ENCODE peak calls at places on chromosomes 11 and 22, in six cellular contexts. One of them, this sample, is unnamed.

GRCh38 chr11:6258141-6258540 is 1.5 kb upstream of the CCKBR start:
- DNase-seq in CD8-positive, alpha-beta T cell: no peak
- DNase-seq in heart left ventricle: no peak
- DNase-seq in left ventricle myocardium inferior: no peak
- DNase-seq in A549: no peak
- DNase-seq in tibial nerve: no peak
- DNase-seq in this sample: no peak

GRCh38 chr11:112871909-112872511 is 89.2 kb upstream of the NCAM1 start:
- DNase-seq in CD8-positive, alpha-beta T cell: no peak
- DNase-seq in heart left ventricle: no peak
- DNase-seq in left ventricle myocardium inferior: no peak
- DNase-seq in A549: no peak
- DNase-seq in tibial nerve: no peak
- DNase-seq in this sample: peak; percentile 10

GRCh38 chr22:46122511-46122971 is 27.8 kb upstream of the PPARA start:
- DNase-seq in CD8-positive, alpha-beta T cell: peak; percentile 39
- DNase-seq in heart left ventricle: peak; percentile 72
- DNase-seq in left ventricle myocardium inferior: peak; percentile 75
- DNase-seq in A549: no peak
- DNase-seq in tibial nerve: peak; percentile 79
- DNase-seq in this sample: peak; percentile 76

GRCh38 chr11:125261471-125262087 is 97.0 kb downstream of the PKNOX2 start:
- DNase-seq in CD8-positive, alpha-beta T cell: no peak
- DNase-seq in heart left ventricle: no peak
- DNase-seq in left ventricle myocardium inferior: no peak
- DNase-seq in A549: no peak
- DNase-seq in tibial nerve: no peak
- DNase-seq in this sample: no peak

GRCh38 chr11:120931057-120931779 is 92.7 kb upstream of the TBCEL start:
- DNase-seq in CD8-positive, alpha-beta T cell: no peak
- DNase-seq in heart left ventricle: no peak
- DNase-seq in left ventricle myocardium inferior: no peak
- DNase-seq in A549: peak; percentile 6
- DNase-seq in tibial nerve: no peak
- DNase-seq in this sample: no peak

GRCh38 chr11:86449993-86450629 is 75.4 kb downstream of the CCDC81 start:
- DNase-seq in CD8-positive, alpha-beta T cell: no peak
- DNase-seq in heart left ventricle: no peak
- DNase-seq in left ventricle myocardium inferior: no peak
- DNase-seq in A549: no peak
- DNase-seq in tibial nerve: no peak
- DNase-seq in this sample: no peak

GRCh38 chr11:8097062-8097814 is 16.2 kb downstream of the TUB start:
- DNase-seq in CD8-positive, alpha-beta T cell: no peak
- DNase-seq in heart left ventricle: peak; percentile 3
- DNase-seq in left ventricle myocardium inferior: no peak
- DNase-seq in A549: no peak
- DNase-seq in tibial nerve: no peak
- DNase-seq in this sample: no peak

GRCh38 chr11:111829185-111829968 is 42.0 kb downstream of the ALG9 start:
- DNase-seq in CD8-positive, alpha-beta T cell: no peak
- DNase-seq in heart left ventricle: no peak
- DNase-seq in left ventricle myocardium inferior: no peak
- DNase-seq in A549: no peak
- DNase-seq in tibial nerve: no peak
- DNase-seq in this sample: no peak

GRCh38 chr11:112513936-112514716 is 253.5 kb upstream of the PLET1 start:
- DNase-seq in CD8-positive, alpha-beta T cell: no peak
- DNase-seq in heart left ventricle: no peak
- DNase-seq in left ventricle myocardium inferior: no peak
- DNase-seq in A549: no peak
- DNase-seq in tibial nerve: no peak
- DNase-seq in this sample: peak; percentile 86

GRCh38 chr22:47161631-47162030 is 399.2 kb downstream of the TBC1D22A start:
- DNase-seq in CD8-positive, alpha-beta T cell: no peak
- DNase-seq in heart left ventricle: no peak
- DNase-seq in left ventricle myocardium inferior: no peak
- DNase-seq in A549: no peak
- DNase-seq in tibial nerve: no peak
- DNase-seq in this sample: peak; percentile 23
- TF ChIP-seq CTCF in CD8-positive, alpha-beta T cell: no peak
- TF ChIP-seq CTCF in heart left ventricle: no peak
- TF ChIP-seq CTCF in left ventricle myocardium inferior: no peak
- TF ChIP-seq CTCF in A549: no peak
- TF ChIP-seq CTCF in tibial nerve: no peak
- TF ChIP-seq CTCF in this sample: no peak

DNA sequence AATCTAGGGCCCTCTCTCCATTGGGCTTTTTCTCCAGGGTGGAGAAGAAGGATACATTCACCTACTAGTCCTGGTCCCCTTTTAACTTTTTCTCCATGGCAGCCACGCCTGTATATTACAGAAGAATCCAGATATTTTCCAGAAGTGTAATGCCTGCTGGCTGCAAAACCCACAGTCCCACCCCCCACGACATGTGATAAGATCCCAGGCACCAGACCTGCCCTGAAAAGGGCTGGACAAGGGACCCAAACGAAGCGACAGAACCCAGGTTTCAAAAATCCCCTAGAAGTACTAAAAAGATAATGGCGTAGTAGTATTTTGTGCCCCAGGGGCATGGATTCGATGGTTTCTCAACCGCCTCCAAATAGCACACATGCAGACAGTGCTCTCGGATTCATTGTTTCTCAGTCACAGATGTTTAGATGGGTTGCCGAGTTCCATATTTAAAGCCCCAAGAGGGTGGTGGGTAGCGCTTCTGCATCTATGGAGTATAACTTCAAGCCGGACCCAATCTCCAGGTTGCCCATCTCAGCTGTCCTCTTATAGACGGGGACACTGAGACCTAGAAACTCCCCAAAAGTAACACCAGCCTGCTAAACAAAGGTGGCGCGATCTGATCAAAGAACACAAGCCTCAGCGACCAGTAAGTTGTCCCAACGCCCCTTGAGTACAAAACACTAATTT is 2.6 kb downstream of the WT1 start:
- DNase-seq in CD8-positive, alpha-beta T cell: no peak
- DNase-seq in heart left ventricle: no peak
- DNase-seq in left ventricle myocardium inferior: no peak
- DNase-seq in A549: no peak
- DNase-seq in tibial nerve: no peak
- DNase-seq in this sample: no peak
- H3K4me3 ChIP-seq in CD8-positive, alpha-beta T cell: no peak overlapping the region
- H3K4me3 ChIP-seq in heart left ventricle: peak overlapping the region; percentile 64
- H3K4me3 ChIP-seq in left ventricle myocardium inferior: peak overlapping the region; percentile 72
- H3K4me3 ChIP-seq in A549: no peak overlapping the region
- H3K4me3 ChIP-seq in tibial nerve: no peak overlapping the region
- H3K4me3 ChIP-seq in this sample: no peak overlapping the region

DNA sequence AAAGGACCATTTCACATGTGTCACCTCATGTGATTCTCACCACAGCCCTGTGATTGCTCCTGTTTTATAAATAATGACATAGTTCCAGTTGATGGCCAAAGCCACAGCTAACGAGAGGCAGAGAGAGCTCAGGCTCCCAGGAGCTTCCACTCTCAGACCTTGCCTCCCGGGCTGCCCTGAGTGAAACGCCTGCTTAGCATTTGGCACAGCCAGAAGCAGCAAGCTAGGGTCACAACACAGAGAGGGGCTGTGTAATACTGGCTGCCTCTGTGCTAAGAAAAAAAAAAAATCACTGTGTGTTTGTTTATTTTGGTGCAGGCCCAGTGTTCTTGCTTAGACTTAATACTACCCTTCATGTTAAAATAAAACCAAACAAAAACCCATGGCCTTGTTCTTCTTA is 5.8 kb downstream of the TMEM121B start:
- DNase-seq in CD8-positive, alpha-beta T cell: no peak
- DNase-seq in heart left ventricle: no peak
- DNase-seq in left ventricle myocardium inferior: no peak
- DNase-seq in A549: no peak
- DNase-seq in tibial nerve: no peak
- DNase-seq in this sample: no peak
- H3K4me1 ChIP-seq in CD8-positive, alpha-beta T cell: peaks cover 63% of the 10 kb centered on the region
- H3K4me1 ChIP-seq in heart left ventricle: peaks cover 21% of the 10 kb centered on the region
- H3K4me1 ChIP-seq in left ventricle myocardium inferior: peaks cover 35% of the 10 kb centered on the region
- H3K4me1 ChIP-seq in A549: peaks cover 5% of the 10 kb centered on the region
- H3K4me1 ChIP-seq in tibial nerve: no peaks in the 10 kb centered on the region
- H3K4me1 ChIP-seq in this sample: no peaks in the 10 kb centered on the region

GRCh38 chr11:18321991-18322711 is at the start of the genes GTF2H1 and HPS5:
- DNase-seq in CD8-positive, alpha-beta T cell: peak; percentile 91
- DNase-seq in heart left ventricle: peak; percentile 97
- DNase-seq in left ventricle myocardium inferior: peak; percentile 95
- DNase-seq in A549: peak; percentile 99
- DNase-seq in tibial nerve: peak; percentile 96
- DNase-seq in this sample: peak; percentile 98

GRCh38 chr11:18319914-18320313 is 2.0 kb downstream of the HPS5 start:
- DNase-seq in CD8-positive, alpha-beta T cell: no peak
- DNase-seq in heart left ventricle: no peak
- DNase-seq in left ventricle myocardium inferior: no peak
- DNase-seq in A549: no peak
- DNase-seq in tibial nerve: no peak
- DNase-seq in this sample: no peak

GRCh38 chr11:18321622-18321990 is 334 bp downstream of the HPS5 start:
- DNase-seq in CD8-positive, alpha-beta T cell: no peak
- DNase-seq in heart left ventricle: no peak
- DNase-seq in left ventricle myocardium inferior: no peak
- DNase-seq in A549: no peak
- DNase-seq in tibial nerve: no peak
- DNase-seq in this sample: no peak

GRCh38 chr11:18324381-18324780 is 2.0 kb downstream of the GTF2H1 start:
- DNase-seq in CD8-positive, alpha-beta T cell: no peak
- DNase-seq in heart left ventricle: no peak
- DNase-seq in left ventricle myocardium inferior: no peak
- DNase-seq in A549: no peak
- DNase-seq in tibial nerve: no peak
- DNase-seq in this sample: no peak

GRCh38 chr11:18322818-18323570 is 627 bp downstream of the GTF2H1 start:
- DNase-seq in CD8-positive, alpha-beta T cell: no peak
- DNase-seq in heart left ventricle: no peak
- DNase-seq in left ventricle myocardium inferior: no peak
- DNase-seq in A549: peak; percentile 12
- DNase-seq in tibial nerve: peak; percentile 11
- DNase-seq in this sample: no peak
- TF ChIP-seq CTCF in CD8-positive, alpha-beta T cell: no peak
- TF ChIP-seq CTCF in heart left ventricle: no peak
- TF ChIP-seq CTCF in left ventricle myocardium inferior: no peak
- TF ChIP-seq CTCF in A549: no peak
- TF ChIP-seq CTCF in tibial nerve: no peak
- TF ChIP-seq CTCF in this sample: no peak

DNA sequence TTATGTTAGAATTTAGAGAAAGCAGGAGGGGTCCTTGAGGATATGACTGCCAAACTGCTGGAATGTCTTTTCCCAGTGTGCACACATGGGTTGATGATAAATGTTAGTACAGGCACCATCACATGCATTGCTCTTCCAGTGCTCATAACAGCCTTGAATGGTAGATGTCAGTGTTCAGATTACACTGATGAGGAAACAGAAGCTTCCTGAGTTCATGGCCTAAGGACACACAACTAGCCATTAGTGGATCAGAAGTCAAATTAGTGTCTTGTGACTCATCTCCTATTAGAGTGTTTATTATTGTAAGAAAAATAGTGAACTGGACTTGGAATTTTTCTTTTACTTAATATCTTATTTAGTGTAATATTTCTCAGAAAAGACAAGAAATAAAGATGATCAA is 241.5 kb downstream of the DDX10 start:
- DNase-seq in CD8-positive, alpha-beta T cell: no peak
- DNase-seq in heart left ventricle: no peak
- DNase-seq in left ventricle myocardium inferior: no peak
- DNase-seq in A549: peak; percentile 47
- DNase-seq in tibial nerve: no peak
- DNase-seq in this sample: peak; percentile 77
- H3K4me3 ChIP-seq in CD8-positive, alpha-beta T cell: no peak overlapping the region
- H3K4me3 ChIP-seq in heart left ventricle: no peak overlapping the region
- H3K4me3 ChIP-seq in left ventricle myocardium inferior: no peak overlapping the region
- H3K4me3 ChIP-seq in A549: no peak overlapping the region
- H3K4me3 ChIP-seq in tibial nerve: no peak overlapping the region
- H3K4me3 ChIP-seq in this sample: no peak overlapping the region

GRCh38 chr11:71934213-71934612 is 5.4 kb downstream of the RNF121 start:
- DNase-seq in CD8-positive, alpha-beta T cell: no peak
- DNase-seq in heart left ventricle: no peak
- DNase-seq in left ventricle myocardium inferior: no peak
- DNase-seq in A549: no peak
- DNase-seq in tibial nerve: no peak
- DNase-seq in this sample: no peak

GRCh38 chr11:71936825-71937224 is 8.0 kb downstream of the RNF121 start:
- DNase-seq in CD8-positive, alpha-beta T cell: no peak
- DNase-seq in heart left ventricle: no peak
- DNase-seq in left ventricle myocardium inferior: no peak
- DNase-seq in A549: peak; percentile 75
- DNase-seq in tibial nerve: no peak
- DNase-seq in this sample: no peak

GRCh38 chr11:71935338-71935925 is 6.6 kb downstream of the RNF121 start:
- DNase-seq in CD8-positive, alpha-beta T cell: no peak
- DNase-seq in heart left ventricle: no peak
- DNase-seq in left ventricle myocardium inferior: no peak
- DNase-seq in A549: no peak
- DNase-seq in tibial nerve: no peak
- DNase-seq in this sample: no peak

GRCh38 chr11:71940561-71941219 is 11.8 kb downstream of the RNF121 start:
- DNase-seq in CD8-positive, alpha-beta T cell: no peak
- DNase-seq in heart left ventricle: no peak
- DNase-seq in left ventricle myocardium inferior: no peak
- DNase-seq in A549: no peak
- DNase-seq in tibial nerve: no peak
- DNase-seq in this sample: no peak

GRCh38 chr11:71937826-71938225 is 9.0 kb downstream of the RNF121 start:
- DNase-seq in CD8-positive, alpha-beta T cell: no peak
- DNase-seq in heart left ventricle: no peak
- DNase-seq in left ventricle myocardium inferior: no peak
- DNase-seq in A549: no peak
- DNase-seq in tibial nerve: no peak
- DNase-seq in this sample: no peak
- H3K4me1 ChIP-seq in CD8-positive, alpha-beta T cell: no peaks in the 10 kb centered on the region
- H3K4me1 ChIP-seq in heart left ventricle: peaks cover 10% of the 10 kb centered on the region
- H3K4me1 ChIP-seq in left ventricle myocardium inferior: peaks cover 55% of the 10 kb centered on the region
- H3K4me1 ChIP-seq in A549: peaks cover 93% of the 10 kb centered on the region
- H3K4me1 ChIP-seq in tibial nerve: peaks cover 13% of the 10 kb centered on the region
- H3K4me1 ChIP-seq in this sample: no peaks in the 10 kb centered on the region

DNA sequence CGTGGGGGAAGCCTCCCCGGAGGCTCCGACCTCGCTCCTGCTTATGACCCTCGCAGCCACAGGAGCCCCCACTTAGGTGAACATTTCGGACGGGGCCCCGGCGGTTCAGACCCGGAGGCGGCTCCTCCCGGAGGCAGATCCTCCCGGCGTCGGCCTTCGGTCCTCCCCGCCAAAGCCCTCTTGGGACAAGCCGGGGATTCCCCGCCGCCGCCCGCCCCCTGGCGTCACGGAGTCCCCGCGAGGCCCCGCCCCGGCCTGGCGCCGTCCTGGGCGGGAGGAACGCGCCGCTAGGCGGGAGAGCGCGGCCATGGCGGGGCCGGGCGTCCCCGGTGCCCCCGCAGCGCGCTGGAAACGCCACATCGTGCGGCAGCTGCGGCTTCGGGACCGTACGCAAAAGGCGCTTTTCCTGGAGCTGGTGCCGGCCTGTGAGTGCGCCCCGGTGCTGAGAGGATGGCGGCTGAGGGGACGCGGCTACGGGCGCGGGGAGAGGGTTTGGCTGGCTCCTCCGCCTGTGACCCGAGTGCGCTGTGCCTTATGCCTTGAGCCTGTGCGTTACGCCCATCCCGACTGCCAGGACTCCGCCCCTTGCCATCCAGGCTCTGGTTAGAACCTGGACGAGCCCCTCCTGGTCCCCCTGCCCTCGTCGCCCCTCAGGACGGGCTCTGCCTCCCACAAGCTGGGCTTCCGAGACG is at the start of gene ATG16L2:
- DNase-seq in CD8-positive, alpha-beta T cell: peak; percentile 83
- DNase-seq in heart left ventricle: peak; percentile 88
- DNase-seq in left ventricle myocardium inferior: peak; percentile 87
- DNase-seq in A549: peak; percentile 90
- DNase-seq in tibial nerve: peak; percentile 60
- DNase-seq in this sample: peak; percentile 93
- TF ChIP-seq CTCF in CD8-positive, alpha-beta T cell: no peak
- TF ChIP-seq CTCF in heart left ventricle: peak; percentile 22
- TF ChIP-seq CTCF in left ventricle myocardium inferior: peak; percentile 59
- TF ChIP-seq CTCF in A549: peak; percentile 12
- TF ChIP-seq CTCF in tibial nerve: peak; percentile 74
- TF ChIP-seq CTCF in this sample: no peak

This sample was measured in A673.